ENCODE peak calls at places on chromosomes 3 and 15, in seven cellular contexts. V, U, E, A, B, W and N are unnamed samples.

GRCh38 chr3:43769097-43769470 is 78.3 kb downstream of the ABHD5 start:
- DNase-seq in V (no peak), U (no peak), E (no peak), A (no peak), B (peak), W (no peak), N (no peak)

GRCh38 chr3:52769786-52770445 is 824 bp downstream of the NEK4 start:
- DNase-seq in V (no peak), U (no peak), E (no peak), A (peak), B (peak), W (peak), N (no peak)

GRCh38 chr3:68207327-68207726 is 552.9 kb upstream of the SUCLG2 start:
- DNase-seq in V (no peak), U (no peak), E (no peak), A (no peak), B (no peak), W (no peak), N (no peak)

GRCh38 chr15:40296561-40297230 is 11.0 kb downstream of the PLCB2 start:
- DNase-seq in V (no peak), U (no peak), E (peak), A (no peak), B (no peak), W (no peak), N (no peak)

GRCh38 chr3:172096881-172097420 is 57.6 kb downstream of the FNDC3B start:
- DNase-seq in V (no peak), U (no peak), E (no peak), A (peak), B (peak), W (peak), N (no peak)

GRCh38 chr3:159001711-159002110 is 199.9 kb downstream of the MFSD1 start:
- DNase-seq in V (no peak), U (no peak), E (no peak), A (no peak), B (no peak), W (peak), N (no peak)

GRCh38 chr3:184635126-184635525 is 73.5 kb downstream of the EPHB3 start:
- DNase-seq in V (no peak), U (no peak), E (no peak), A (no peak), B (peak), W (peak), N (no peak)

GRCh38 chr3:112089956-112090898 is 4.0 kb downstream of the C3orf52 start:
- DNase-seq in V (no peak), U (no peak), E (no peak), A (no peak), B (peak), W (peak), N (no peak)

GRCh38 chr15:51585953-51586352 is 36.6 kb downstream of the DMXL2 start:
- DNase-seq in V (no peak), U (no peak), E (no peak), A (no peak), B (no peak), W (no peak), N (no peak)

GRCh38 chr15:87672309-87672897 is 584.1 kb downstream of the NTRK3 start:
- DNase-seq in V (peak), U (peak), E (no peak), A (peak), B (peak), W (peak), N (no peak)

GRCh38 chr3:50519471-50520089 is 16.1 kb upstream of the CACNA2D2 start:
- DNase-seq in V (peak), U (peak), E (no peak), A (peak), B (peak), W (peak), N (no peak)

GRCh38 chr15:34737379-34737928 is 17.3 kb downstream of the GJD2 start:
- DNase-seq in V (no peak), U (no peak), E (no peak), A (peak), B (no peak), W (peak), N (no peak)

GRCh38 chr3:18745472-18745871 is 320.3 kb upstream of the SATB1 start:
- DNase-seq in V (no peak), U (no peak), E (no peak), A (no peak), B (no peak), W (no peak), N (no peak)

GRCh38 chr3:69079269-69080159 is 651 bp downstream of the UBA3 start:
- DNase-seq in V (peak), U (no peak), E (peak), A (peak), B (peak), W (no peak), N (no peak)

GRCh38 chr3:100044369-100044768 is 69.9 kb downstream of the FILIP1L start:
- DNase-seq in V (no peak), U (no peak), E (no peak), A (no peak), B (no peak), W (peak), N (no peak)

GRCh38 chr3:129007792-129008191 is 6.7 kb downstream of the EFCC1 start:
- DNase-seq in V (no peak), U (no peak), E (no peak), A (no peak), B (no peak), W (no peak), N (no peak)

GRCh38 chr3:155859859-155860258 is 5.6 kb upstream of the SLC33A1 start:
- DNase-seq in V (no peak), U (no peak), E (no peak), A (peak), B (peak), W (peak), N (no peak)

GRCh38 chr15:81215531-81215930 is 18.9 kb downstream of the IL16 start:
- DNase-seq in V (no peak), U (no peak), E (no peak), A (no peak), B (no peak), W (no peak), N (no peak)

GRCh38 chr15:67747949-67748348 is 77.4 kb upstream of the SKOR1 start:
- DNase-seq in V (no peak), U (no peak), E (no peak), A (no peak), B (peak), W (no peak), N (no peak)